ENCODE peak calls at places on chromosomes 3 and 15, in four cellular contexts. Q is HEK293T, X is WTC11, V is HepG2. E is an unnamed sample.

GRCh38 chr3:25534007-25534406 is 105.9 kb downstream of the RARB start:
- DNase-seq in Q (no peak), X (no peak), V (peak; percentile 2), E (no peak)

GRCh38 chr3:123683146-123683545 is 98.3 kb upstream of the HACD2 start:
- DNase-seq in Q (no peak), X (no peak), V (no peak), E (no peak)

GRCh38 chr3:10551821-10552630 is 46.6 kb upstream of the ATP2B2 start:
- DNase-seq in Q (no peak), X (no peak), V (no peak), E (peak; percentile 27)

GRCh38 chr3:44065311-44065710 is 176.4 kb upstream of the TOPAZ1 start:
- DNase-seq in Q (no peak), X (no peak), V (no peak), E (no peak)

GRCh38 chr15:100897201-100897872 is 17.7 kb downstream of the ALDH1A3 start:
- DNase-seq in Q (no peak), X (no peak), V (no peak), E (no peak)

GRCh38 chr3:25843332-25843731 is 53.4 kb downstream of the OXSM start:
- DNase-seq in Q (no peak), X (no peak), V (no peak), E (no peak)

GRCh38 chr15:25670025-25670554 is 193.0 kb downstream of the ATP10A start:
- DNase-seq in Q (peak; percentile 12), X (peak; percentile 76), V (no peak), E (no peak)

GRCh38 chr3:98901032-98901464 is 447 bp downstream of the DCBLD2 start:
- DNase-seq in Q (peak; percentile 34), X (peak; percentile 70), V (peak; percentile 32), E (peak; percentile 60)

GRCh38 chr3:172816281-172816680 is 65.8 kb downstream of the ECT2 start:
- DNase-seq in Q (no peak), X (no peak), V (no peak), E (no peak)

GRCh38 chr3:164514576-164514975 is 563.7 kb downstream of the SI start:
- DNase-seq in Q (no peak), X (no peak), V (no peak), E (no peak)

GRCh38 chr3:10021856-10022775 is 4.1 kb upstream of the FANCD2 start:
- DNase-seq in Q (no peak), X (no peak), V (no peak), E (no peak)

GRCh38 chr3:193837347-193837827 is 244.4 kb downstream of the OPA1 start:
- DNase-seq in Q (no peak), X (no peak), V (no peak), E (no peak)

GRCh38 chr3:136943396-136943795 is 14.4 kb upstream of the IL20RB start:
- DNase-seq in Q (no peak), X (no peak), V (no peak), E (no peak)

GRCh38 chr3:84223512-84223911 is 735.3 kb upstream of the CADM2 start:
- DNase-seq in Q (no peak), X (no peak), V (no peak), E (no peak)

GRCh38 chr3:194707176-194707575 is 21.5 kb downstream of the FAM43A start:
- DNase-seq in Q (no peak), X (no peak), V (no peak), E (no peak)

GRCh38 chr3:159664011-159664410 is 324.6 kb upstream of the IL12A start:
- DNase-seq in Q (no peak), X (no peak), V (no peak), E (no peak)

GRCh38 chr3:99789322-99789721 is 28.3 kb upstream of the CMSS1 start:
- DNase-seq in Q (peak; percentile 65), X (peak; percentile 17), V (peak; percentile 37), E (peak; percentile 25)

GRCh38 chr15:73002509-73002908 is 49.8 kb upstream of the NEO1 start:
- DNase-seq in Q (no peak), X (no peak), V (no peak), E (no peak)

GRCh38 chr3:116707531-116707930 is 2.0 kb upstream of the TUSC7 start:
- DNase-seq in Q (no peak), X (no peak), V (no peak), E (no peak)

GRCh38 chr3:19994796-19995195 is 17.3 kb downstream of the PP2D1 start:
- DNase-seq in Q (no peak), X (no peak), V (no peak), E (no peak)

GRCh38 chr15:31265871-31266711 is 60.5 kb upstream of the KLF13 start:
- DNase-seq in Q (no peak), X (peak; percentile 14), V (no peak), E (no peak)

GRCh38 chr15:70597056-70597603 is 166.2 kb downstream of the UACA start:
- DNase-seq in Q (no peak), X (no peak), V (peak; percentile 46), E (no peak)

GRCh38 chr3:70245746-70246525 is 66.5 kb downstream of the MDFIC2 start:
- DNase-seq in Q (no peak), X (no peak), V (no peak), E (no peak)

DNA sequence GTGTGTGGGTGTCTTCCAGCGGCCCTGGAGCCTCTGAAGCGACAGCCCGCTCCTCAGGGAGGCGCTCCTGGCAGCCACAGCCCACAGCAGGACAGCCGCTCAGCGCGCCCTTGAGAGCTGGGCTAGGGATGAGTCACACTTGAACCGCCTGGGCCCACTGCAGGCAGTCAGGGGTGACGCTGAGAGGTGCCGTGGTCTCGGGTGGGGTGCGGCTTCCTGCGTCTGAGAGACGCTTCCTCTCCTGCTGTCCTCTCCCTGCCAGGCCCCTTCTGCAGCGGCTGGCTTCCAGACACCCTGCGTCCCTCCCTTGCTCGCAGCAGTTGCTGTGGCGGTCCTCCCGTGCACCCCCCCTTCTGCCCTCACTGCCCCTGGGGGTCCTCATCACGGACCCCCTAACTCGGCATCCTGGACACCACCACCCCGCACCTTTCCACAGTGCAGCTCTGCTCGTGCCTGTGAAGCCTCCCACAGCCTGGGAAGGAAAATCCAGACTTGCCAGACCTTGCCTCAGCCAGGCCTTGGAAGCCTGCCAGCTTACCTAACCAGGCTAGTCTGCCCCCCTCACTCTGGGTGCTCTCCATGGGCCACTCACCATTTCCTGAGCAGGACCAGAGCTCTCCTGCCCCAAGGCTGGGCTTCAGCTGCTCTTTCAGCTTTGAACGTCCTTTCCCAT is 1.1 kb upstream of the SPTBN5 start:
- DNase-seq in Q (no peak), X (no peak), V (peak; percentile 35), E (peak; percentile 73)
- TF ChIP-seq ELF4 in Q (no peak), X (no peak), V (no peak), E (no peak)

DNA sequence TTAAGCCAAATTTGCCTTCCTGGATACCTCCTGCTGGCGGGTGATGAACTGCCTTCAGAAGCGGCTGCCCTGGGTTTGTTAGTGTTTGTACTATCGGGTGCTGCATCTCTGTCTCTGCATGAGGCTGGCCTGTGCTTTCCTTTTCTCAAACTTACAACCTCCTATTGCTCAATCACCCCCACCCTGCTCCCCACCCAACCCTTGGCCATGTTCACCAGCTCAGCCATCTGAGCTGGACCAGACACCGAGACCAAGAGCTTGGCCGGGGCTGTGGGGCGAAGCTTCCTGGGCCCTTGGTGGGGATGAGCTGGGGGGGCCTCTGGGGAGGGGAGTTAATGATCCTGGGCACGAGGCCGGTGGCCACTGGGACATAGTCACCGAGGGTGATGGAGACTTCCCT is 16.8 kb upstream of the FBLN2 start:
- DNase-seq in Q (no peak), X (no peak), V (no peak), E (no peak)
- TF ChIP-seq ELF4 in Q (no peak), X (no peak), V (no peak), E (no peak)

GRCh38 chr15:29183071-29183831 is 86.4 kb downstream of the NSMCE3 start:
- DNase-seq in Q (peak; percentile 9), X (no peak), V (no peak), E (no peak)
- TF ChIP-seq ELF4 in Q (no peak), X (no peak), V (no peak), E (no peak)

DNA sequence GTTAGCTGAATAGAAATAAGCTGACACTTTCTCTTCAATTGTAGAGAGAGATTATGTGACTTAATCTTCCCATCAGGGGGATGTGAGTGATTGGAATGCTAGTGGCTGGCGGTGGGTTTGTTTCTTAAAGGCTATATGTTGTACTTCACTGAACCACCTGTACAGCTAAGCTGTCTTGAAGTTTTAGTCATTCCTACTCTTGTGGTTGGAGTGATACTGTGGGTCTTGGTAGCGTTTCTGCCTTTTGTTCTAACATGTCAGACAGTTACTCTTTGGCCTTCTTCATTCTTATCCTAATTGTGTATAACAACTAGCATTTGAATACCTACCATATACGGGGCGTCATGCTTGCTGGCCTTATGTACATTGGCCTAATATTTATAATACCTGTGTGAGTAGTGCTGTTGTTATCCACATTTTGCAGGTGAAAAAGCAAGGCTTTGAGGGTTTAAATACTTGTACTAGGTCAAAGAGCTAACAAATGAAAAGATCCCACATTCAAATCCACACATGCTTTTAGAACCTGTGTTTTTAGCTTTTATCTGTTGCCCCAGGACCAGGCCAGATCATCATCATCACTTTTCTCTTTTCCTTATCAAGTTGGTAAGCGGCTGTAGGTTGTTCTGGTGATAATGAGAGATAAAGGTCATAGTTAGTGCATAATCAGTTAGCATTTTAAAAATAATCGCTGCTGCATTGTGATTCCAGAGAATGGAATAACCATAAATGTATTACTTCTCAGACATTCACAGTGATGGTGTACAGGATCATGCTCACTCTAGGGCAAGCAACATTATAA is 50.2 kb downstream of the AKAP13 start:
- DNase-seq in Q (no peak), X (no peak), V (no peak), E (no peak)
- TF ChIP-seq ELF4 in Q (no peak), X (no peak), V (no peak), E (no peak)

GRCh38 chr3:15875016-15875689 is 77.4 kb upstream of the ANKRD28 start:
- DNase-seq in Q (no peak), X (no peak), V (no peak), E (no peak)
- TF ChIP-seq ELF4 in Q (no peak), X (no peak), V (no peak), E (no peak)

DNA sequence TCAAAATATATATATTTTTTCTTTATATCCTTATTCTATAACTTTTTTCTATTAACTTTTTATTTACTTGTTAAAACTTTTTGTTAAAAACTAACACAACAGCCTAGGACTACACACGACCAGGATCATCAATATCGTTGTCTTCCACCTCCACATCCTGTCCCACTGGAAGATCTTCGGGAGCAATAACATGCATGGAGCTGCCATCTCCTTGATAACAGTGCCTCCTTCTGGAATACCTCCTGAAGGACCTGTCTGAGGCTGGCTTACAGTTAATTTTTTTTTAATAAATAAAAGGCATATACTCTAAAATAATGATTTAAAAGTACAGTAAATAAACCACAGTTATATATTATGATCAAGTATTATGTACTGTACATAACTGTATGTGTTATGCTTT is 58.9 kb downstream of the SFMBT1 start:
- DNase-seq in Q (no peak), X (no peak), V (no peak), E (peak; percentile 35)
- TF ChIP-seq ELF4 in Q (no peak), X (no peak), V (no peak), E (no peak)

DNA sequence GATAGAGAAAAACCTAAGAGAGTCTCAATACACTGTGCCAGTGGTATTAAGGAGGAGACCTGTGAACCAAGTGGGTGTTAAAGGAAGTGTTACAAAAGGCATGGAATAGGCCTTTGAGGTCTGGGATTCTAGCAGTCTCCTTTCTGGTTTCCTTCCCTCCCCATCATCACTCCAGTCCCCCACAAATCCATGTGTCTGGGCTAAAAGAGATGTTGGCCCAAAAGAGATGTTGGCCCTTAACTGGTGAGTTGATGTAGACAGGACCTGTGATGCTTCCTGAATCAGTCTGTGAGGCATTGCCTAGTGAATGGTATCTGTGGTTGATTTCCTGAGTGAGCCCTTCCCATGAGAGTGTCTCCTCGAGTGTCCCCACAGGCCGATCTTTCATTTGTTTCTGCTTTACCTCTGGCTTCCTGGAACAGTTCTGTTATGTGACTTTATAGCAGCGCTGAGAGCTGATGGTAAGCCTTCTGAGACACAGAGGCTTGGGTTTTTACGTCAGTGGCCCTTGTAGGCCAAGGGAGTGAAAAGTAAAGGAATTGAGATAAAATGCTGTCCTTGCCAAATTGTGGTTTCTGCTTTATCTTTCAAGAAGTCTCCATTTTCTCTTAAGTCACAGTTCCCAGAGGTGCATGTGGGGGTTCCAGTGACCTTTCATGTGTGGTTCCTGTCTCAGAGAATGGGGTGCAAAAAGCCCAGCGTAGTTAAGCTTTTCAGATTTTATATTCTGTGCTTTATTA is 87.8 kb downstream of the KLHL25 start:
- DNase-seq in Q (no peak), X (no peak), V (no peak), E (no peak)
- TF ChIP-seq ELF4 in Q (no peak), X (no peak), V (no peak), E (no peak)